ENCODE peak calls at places on chromosomes 16 and 17, in four cellular contexts. One of them, this sample, is unnamed.

GRCh38 chr17:48615212-48615962 is at the start of gene HOXB8:
- DNase-seq in left ventricle myocardium inferior: no peak
- DNase-seq in substantia nigra: no peak
- DNase-seq in AG04450: no peak
- DNase-seq in this sample: no peak

GRCh38 chr17:29883497-29883896 is 46.5 kb downstream of the SSH2 start:
- DNase-seq in left ventricle myocardium inferior: no peak
- DNase-seq in substantia nigra: no peak
- DNase-seq in AG04450: no peak
- DNase-seq in this sample: no peak

GRCh38 chr16:52546291-52546941 is 527 bp downstream of the TOX3 start:
- DNase-seq in left ventricle myocardium inferior: no peak
- DNase-seq in substantia nigra: no peak
- DNase-seq in AG04450: no peak
- DNase-seq in this sample: no peak

GRCh38 chr16:28836761-28837064 is 9.4 kb downstream of the TUFM start:
- DNase-seq in left ventricle myocardium inferior: no peak
- DNase-seq in substantia nigra: no peak
- DNase-seq in AG04450: no peak
- DNase-seq in this sample: no peak

GRCh38 chr17:58829172-58829637 is 73.6 kb downstream of the PPM1E start:
- DNase-seq in left ventricle myocardium inferior: no peak
- DNase-seq in substantia nigra: no peak
- DNase-seq in AG04450: no peak
- DNase-seq in this sample: no peak

GRCh38 chr16:56780646-56781045 is 50.7 kb downstream of the NUP93 start:
- DNase-seq in left ventricle myocardium inferior: no peak
- DNase-seq in substantia nigra: no peak
- DNase-seq in AG04450: no peak
- DNase-seq in this sample: no peak

GRCh38 chr17:31431795-31432658 is 40.6 kb downstream of the RAB11FIP4 start:
- DNase-seq in left ventricle myocardium inferior: no peak
- DNase-seq in substantia nigra: no peak
- DNase-seq in AG04450: no peak
- DNase-seq in this sample: no peak

GRCh38 chr17:4785311-4786110 is 653 bp downstream of the VMO1 start:
- DNase-seq in left ventricle myocardium inferior: no peak
- DNase-seq in substantia nigra: no peak
- DNase-seq in AG04450: no peak
- DNase-seq in this sample: no peak

GRCh38 chr16:30748634-30749445 is 615 bp downstream of the PHKG2 start:
- DNase-seq in left ventricle myocardium inferior: no peak
- DNase-seq in substantia nigra: no peak
- DNase-seq in AG04450: no peak
- DNase-seq in this sample: no peak

GRCh38 chr16:67844441-67844840 is 2.3 kb upstream of the NUTF2 start:
- DNase-seq in left ventricle myocardium inferior: no peak
- DNase-seq in substantia nigra: no peak
- DNase-seq in AG04450: no peak
- DNase-seq in this sample: no peak

GRCh38 chr16:50711862-50712567 is 18.6 kb downstream of the NOD2 start:
- DNase-seq in left ventricle myocardium inferior: peak
- DNase-seq in substantia nigra: peak
- DNase-seq in AG04450: no peak
- DNase-seq in this sample: peak

GRCh38 chr17:74212262-74212912 is 984 bp upstream of the TTYH2 start:
- DNase-seq in left ventricle myocardium inferior: peak
- DNase-seq in substantia nigra: peak
- DNase-seq in AG04450: no peak
- DNase-seq in this sample: no peak

GRCh38 chr17:16381496-16381820 is 567 bp downstream of the UBB start:
- DNase-seq in left ventricle myocardium inferior: no peak
- DNase-seq in substantia nigra: no peak
- DNase-seq in AG04450: no peak
- DNase-seq in this sample: no peak

GRCh38 chr16:27169511-27170071 is 33.7 kb upstream of the KDM8 start:
- DNase-seq in left ventricle myocardium inferior: no peak
- DNase-seq in substantia nigra: no peak
- DNase-seq in AG04450: peak
- DNase-seq in this sample: no peak

GRCh38 chr17:71441098-71441497 is 679.7 kb upstream of the SOX9 start:
- DNase-seq in left ventricle myocardium inferior: no peak
- DNase-seq in substantia nigra: no peak
- DNase-seq in AG04450: peak
- DNase-seq in this sample: no peak

GRCh38 chr17:4305224-4305623 is 41.4 kb upstream of the ANKFY1 start:
- DNase-seq in left ventricle myocardium inferior: no peak
- DNase-seq in substantia nigra: no peak
- DNase-seq in AG04450: no peak
- DNase-seq in this sample: no peak

GRCh38 chr16:66927012-66927436 is 1.7 kb upstream of the RRAD start:
- DNase-seq in left ventricle myocardium inferior: peak
- DNase-seq in substantia nigra: no peak
- DNase-seq in AG04450: no peak
- DNase-seq in this sample: no peak

GRCh38 chr17:888998-889401 is 90.6 kb downstream of the NXN start:
- DNase-seq in left ventricle myocardium inferior: no peak
- DNase-seq in substantia nigra: no peak
- DNase-seq in AG04450: no peak
- DNase-seq in this sample: no peak

GRCh38 chr16:982152-983043 is 828 bp downstream of the SOX8 start:
- DNase-seq in left ventricle myocardium inferior: no peak
- DNase-seq in substantia nigra: no peak
- DNase-seq in AG04450: no peak
- DNase-seq in this sample: no peak

GRCh38 chr17:63579633-63580032 is 21.1 kb upstream of the TACO1 start:
- DNase-seq in left ventricle myocardium inferior: no peak
- DNase-seq in substantia nigra: no peak
- DNase-seq in AG04450: no peak
- DNase-seq in this sample: no peak

GRCh38 chr16:12837344-12837743 is 33.7 kb upstream of the CPPED1 start:
- DNase-seq in left ventricle myocardium inferior: no peak
- DNase-seq in substantia nigra: no peak
- DNase-seq in AG04450: no peak
- DNase-seq in this sample: no peak

GRCh38 chr17:71438631-71439146 is 682.1 kb upstream of the SOX9 start:
- DNase-seq in left ventricle myocardium inferior: no peak
- DNase-seq in substantia nigra: no peak
- DNase-seq in AG04450: peak
- DNase-seq in this sample: no peak

GRCh38 chr17:74972973-74973328 is 392 bp upstream of the HID1 start:
- DNase-seq in left ventricle myocardium inferior: no peak
- DNase-seq in substantia nigra: no peak
- DNase-seq in AG04450: no peak
- DNase-seq in this sample: peak

GRCh38 chr17:79949646-79950292 is 85.9 kb downstream of the TBC1D16 start:
- DNase-seq in left ventricle myocardium inferior: peak
- DNase-seq in substantia nigra: no peak
- DNase-seq in AG04450: no peak
- DNase-seq in this sample: no peak

GRCh38 chr17:15348030-15348429 is 6.6 kb upstream of the TEKT3 start:
- DNase-seq in left ventricle myocardium inferior: no peak
- DNase-seq in substantia nigra: no peak
- DNase-seq in AG04450: no peak
- DNase-seq in this sample: no peak

GRCh38 chr16:84117482-84117843 is 721 bp upstream of the MBTPS1 start:
- DNase-seq in left ventricle myocardium inferior: no peak
- DNase-seq in substantia nigra: no peak
- DNase-seq in AG04450: no peak
- DNase-seq in this sample: no peak

GRCh38 chr16:53864819-53865491 is 161.0 kb downstream of the FTO start:
- DNase-seq in left ventricle myocardium inferior: no peak
- DNase-seq in substantia nigra: no peak
- DNase-seq in AG04450: no peak
- DNase-seq in this sample: no peak

GRCh38 chr16:86809458-86809955 is 231.2 kb downstream of the FOXL1 start:
- DNase-seq in left ventricle myocardium inferior: no peak
- DNase-seq in substantia nigra: no peak
- DNase-seq in AG04450: peak
- DNase-seq in this sample: no peak

DNA sequence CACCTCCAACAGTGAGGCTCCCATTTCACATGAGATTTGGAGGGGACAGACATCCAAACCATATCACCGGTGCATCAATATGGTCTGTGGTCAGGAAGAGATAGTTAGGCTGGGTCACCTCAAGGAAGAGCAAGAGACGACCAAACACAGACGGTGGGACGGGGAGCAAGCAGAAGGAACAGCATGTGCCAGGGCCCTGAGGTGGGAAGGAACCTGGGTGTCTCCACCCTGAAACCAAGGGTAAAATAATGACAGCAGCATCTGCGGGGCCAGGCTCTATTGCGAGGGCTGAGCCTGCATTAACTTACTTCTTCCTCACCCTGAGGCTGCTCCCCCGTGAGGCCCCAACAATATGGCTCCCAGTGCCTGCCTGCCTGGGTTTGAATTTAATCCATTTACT is 8.9 kb upstream of the PRSS21 start:
- DNase-seq in left ventricle myocardium inferior: no peak
- DNase-seq in substantia nigra: no peak
- DNase-seq in AG04450: no peak
- DNase-seq in this sample: no peak
- H3K27ac ChIP-seq in left ventricle myocardium inferior: no peak
- H3K27ac ChIP-seq in substantia nigra: no peak
- H3K27ac ChIP-seq in AG04450: no peak
- H3K27ac ChIP-seq in this sample: no peak

GRCh38 chr16:15811416-15811777 is 45.4 kb downstream of the MYH11 start:
- DNase-seq in left ventricle myocardium inferior: no peak
- DNase-seq in substantia nigra: no peak
- DNase-seq in AG04450: no peak
- DNase-seq in this sample: no peak
- H3K27ac ChIP-seq in left ventricle myocardium inferior: peak
- H3K27ac ChIP-seq in substantia nigra: no peak
- H3K27ac ChIP-seq in AG04450: no peak
- H3K27ac ChIP-seq in this sample: no peak

GRCh38 chr16:88522276-88522949 is 47.8 kb upstream of the ZC3H18 start:
- DNase-seq in left ventricle myocardium inferior: no peak
- DNase-seq in substantia nigra: no peak
- DNase-seq in AG04450: no peak
- DNase-seq in this sample: no peak
- H3K27ac ChIP-seq in left ventricle myocardium inferior: no peak
- H3K27ac ChIP-seq in substantia nigra: no peak
- H3K27ac ChIP-seq in AG04450: no peak
- H3K27ac ChIP-seq in this sample: no peak

GRCh38 chr17:82353484-82353883 is 5.6 kb upstream of the TEX19 start:
- DNase-seq in left ventricle myocardium inferior: no peak
- DNase-seq in substantia nigra: no peak
- DNase-seq in AG04450: no peak
- DNase-seq in this sample: no peak

GRCh38 chr17:82351713-82352488 is 7.1 kb upstream of the TEX19 start:
- DNase-seq in left ventricle myocardium inferior: peak
- DNase-seq in substantia nigra: peak
- DNase-seq in AG04450: peak
- DNase-seq in this sample: peak

GRCh38 chr17:82349287-82349701 is 9.8 kb upstream of the TEX19 start:
- DNase-seq in left ventricle myocardium inferior: no peak
- DNase-seq in substantia nigra: no peak
- DNase-seq in AG04450: no peak
- DNase-seq in this sample: no peak

GRCh38 chr17:82350182-82351030 is 8.6 kb upstream of the TEX19 start:
- DNase-seq in left ventricle myocardium inferior: no peak
- DNase-seq in substantia nigra: no peak
- DNase-seq in AG04450: no peak
- DNase-seq in this sample: no peak

DNA sequence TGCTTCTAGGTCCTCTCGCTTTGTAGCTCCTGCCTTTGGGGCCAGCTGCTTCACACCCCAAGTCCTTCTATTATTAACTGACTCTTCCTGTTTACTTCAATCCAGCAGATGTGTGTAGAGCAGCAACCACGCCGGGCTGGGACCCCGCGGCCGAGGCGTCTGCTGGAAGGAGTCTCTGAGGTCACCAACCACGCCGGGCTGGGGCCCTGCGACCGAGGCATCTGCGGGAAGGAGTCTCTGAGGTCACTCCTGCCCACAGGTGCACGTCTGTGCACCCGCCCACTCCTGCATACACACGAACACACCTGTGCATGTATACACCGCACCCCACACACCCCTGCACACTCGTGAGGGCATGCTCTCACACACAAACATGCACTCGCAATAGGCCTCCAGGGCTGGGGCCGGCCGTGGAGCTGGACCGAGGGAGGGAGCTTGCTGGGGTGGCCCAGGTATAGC is 7.8 kb upstream of the TEX19 start:
- DNase-seq in left ventricle myocardium inferior: no peak
- DNase-seq in substantia nigra: no peak
- DNase-seq in AG04450: no peak
- DNase-seq in this sample: no peak
- H3K27ac ChIP-seq in left ventricle myocardium inferior: no peak
- H3K27ac ChIP-seq in substantia nigra: no peak
- H3K27ac ChIP-seq in AG04450: no peak
- H3K27ac ChIP-seq in this sample: no peak

DNA sequence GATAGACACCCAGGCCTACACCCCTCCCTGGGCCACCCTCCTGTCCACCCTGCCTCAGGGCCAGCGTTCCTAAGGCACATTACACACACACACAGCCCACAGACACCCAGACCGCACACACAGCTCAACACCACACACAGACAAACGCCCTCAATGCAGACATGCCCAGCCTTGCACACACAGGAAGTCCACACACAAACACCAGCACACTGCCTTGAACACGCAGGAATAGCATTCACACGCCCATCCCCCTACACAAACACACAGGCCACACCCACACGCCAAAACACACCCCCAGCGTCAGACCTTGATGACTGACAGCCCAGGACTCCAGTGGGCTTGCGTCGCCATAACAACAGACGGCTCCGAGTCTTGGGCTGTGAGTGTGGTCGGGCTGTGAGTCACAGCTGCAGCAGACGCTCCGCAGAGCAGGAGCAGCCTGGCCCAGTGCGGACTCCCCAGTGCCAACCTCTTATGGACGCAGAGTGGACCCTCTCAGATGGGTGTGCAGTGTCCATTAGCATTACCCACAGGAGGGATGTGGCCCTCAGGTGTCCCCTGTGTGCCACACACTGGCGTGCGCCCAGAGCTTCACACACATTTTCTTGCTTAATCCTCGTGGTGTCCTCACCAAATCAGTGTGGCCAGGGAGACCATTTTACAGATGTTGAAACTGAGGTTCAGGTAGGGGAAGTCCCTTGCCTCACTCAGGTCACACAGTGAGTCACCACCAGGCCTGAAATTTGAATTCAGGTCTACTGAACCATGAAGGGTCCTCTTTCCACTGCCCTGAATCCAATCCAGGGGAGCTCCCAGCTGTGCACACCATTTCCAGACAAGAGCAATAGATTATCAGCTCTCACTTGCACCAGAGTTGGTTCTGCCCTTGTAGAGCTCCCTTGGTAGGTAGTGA is 17.8 kb upstream of the RAI1 start:
- DNase-seq in left ventricle myocardium inferior: peak
- DNase-seq in substantia nigra: no peak
- DNase-seq in AG04450: peak
- DNase-seq in this sample: peak
- H3K27ac ChIP-seq in left ventricle myocardium inferior: no peak
- H3K27ac ChIP-seq in substantia nigra: no peak
- H3K27ac ChIP-seq in AG04450: no peak
- H3K27ac ChIP-seq in this sample: no peak

DNA sequence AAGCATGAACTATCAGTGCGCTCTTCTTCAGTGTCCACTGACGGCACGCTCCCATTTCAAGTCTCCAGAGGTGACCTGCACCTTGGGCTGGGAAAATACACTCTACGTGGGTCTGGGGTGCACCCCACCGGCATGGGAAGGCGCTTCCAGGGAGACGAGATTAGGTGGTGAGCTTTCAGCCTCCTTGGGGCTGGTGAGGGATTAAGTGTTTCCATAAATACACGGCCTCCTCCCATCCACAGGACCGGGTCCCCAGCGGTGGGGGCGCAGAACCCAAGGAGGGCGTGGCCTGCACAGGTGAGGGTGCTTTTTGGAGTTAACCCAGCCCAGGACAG is 1.2 kb downstream of the C16orf74 start:
- DNase-seq in left ventricle myocardium inferior: no peak
- DNase-seq in substantia nigra: no peak
- DNase-seq in AG04450: no peak
- DNase-seq in this sample: no peak
- H3K27ac ChIP-seq in left ventricle myocardium inferior: no peak
- H3K27ac ChIP-seq in substantia nigra: no peak
- H3K27ac ChIP-seq in AG04450: no peak
- H3K27ac ChIP-seq in this sample: no peak